ENCODE peak calls at places on chromosome 22, in eight cellular contexts. U is right atrium auricular region, D is vagina, K is SJSA1, O is neural progenitor cell, P is coronary artery, B is cardiac muscle cell, N is heart left ventricle. G is an unnamed sample.

GRCh38 chr22:30408388-30409101 is 11.7 kb downstream of the SEC14L2 start:
- DNase-seq in U (no peak), D (no peak), K (peak), O (no peak), P (no peak), B (no peak), N (no peak), G (no peak)

GRCh38 chr22:42436402-42436801 is 4.2 kb upstream of the NFAM1 start:
- DNase-seq in U (no peak), D (no peak), K (no peak), O (no peak), P (no peak), B (no peak), N (no peak), G (no peak)

GRCh38 chr22:28442951-28443876 is 236.4 kb downstream of the TTC28 start:
- DNase-seq in U (peak), D (no peak), K (peak), O (peak), P (no peak), B (peak), N (peak), G (no peak)

GRCh38 chr22:40237241-40237640 is 59.5 kb downstream of the TNRC6B start:
- DNase-seq in U (no peak), D (no peak), K (no peak), O (no peak), P (no peak), B (no peak), N (no peak), G (no peak)

GRCh38 chr22:26354707-26355106 is 74.4 kb upstream of the ASPHD2 start:
- DNase-seq in U (no peak), D (no peak), K (no peak), O (peak), P (no peak), B (no peak), N (no peak), G (no peak)

GRCh38 chr22:45321827-45322226 is 12.1 kb downstream of the FAM118A start:
- DNase-seq in U (no peak), D (no peak), K (no peak), O (no peak), P (no peak), B (no peak), N (no peak), G (no peak)

GRCh38 chr22:37306494-37306829 is 24.2 kb downstream of the CYTH4 start:
- DNase-seq in U (no peak), D (no peak), K (no peak), O (no peak), P (no peak), B (no peak), N (no peak), G (no peak)

GRCh38 chr22:27399161-27399560 is 402.4 kb downstream of the MN1 start:
- DNase-seq in U (no peak), D (no peak), K (no peak), O (no peak), P (no peak), B (no peak), N (no peak), G (no peak)

GRCh38 chr22:23086263-23086662 is 15.9 kb downstream of the GNAZ start:
- DNase-seq in U (no peak), D (no peak), K (no peak), O (no peak), P (no peak), B (no peak), N (no peak), G (no peak)

GRCh38 chr22:23089010-23089409 is 18.7 kb downstream of the GNAZ start:
- DNase-seq in U (no peak), D (no peak), K (no peak), O (no peak), P (no peak), B (no peak), N (no peak), G (no peak)

GRCh38 chr22:23089633-23090032 is 19.3 kb downstream of the GNAZ start:
- DNase-seq in U (no peak), D (no peak), K (no peak), O (no peak), P (no peak), B (no peak), N (no peak), G (no peak)

GRCh38 chr22:23086787-23087186 is 16.5 kb downstream of the GNAZ start:
- DNase-seq in U (no peak), D (no peak), K (no peak), O (no peak), P (no peak), B (no peak), N (no peak), G (no peak)

DNA sequence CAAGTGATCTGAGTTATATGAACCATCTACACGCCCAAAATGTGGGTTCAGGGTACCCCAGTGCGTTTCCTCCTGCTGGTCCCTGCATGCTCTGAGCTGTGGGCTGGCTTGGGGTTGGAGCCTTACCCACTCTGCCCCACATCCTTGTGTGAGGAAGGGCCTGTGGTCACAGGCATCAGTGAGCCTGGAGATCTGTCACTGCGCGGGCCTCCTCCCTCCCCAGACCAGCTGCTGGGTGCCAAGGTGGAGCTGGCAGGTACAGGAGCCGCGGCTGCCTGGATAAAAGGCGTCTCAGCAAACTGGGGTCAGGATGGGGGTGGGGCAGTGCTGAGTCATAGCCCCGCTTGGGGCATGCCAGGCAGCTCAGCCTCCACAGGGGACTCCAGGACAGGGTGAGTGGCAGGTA is 17.9 kb downstream of the GNAZ start:
- DNase-seq in U (no peak), D (no peak), K (no peak), O (no peak), P (no peak), B (no peak), N (no peak), G (no peak)
- H3K4me3 ChIP-seq in U (no peak), D (no peak), K (no peak), O (no peak), P (no peak), B (no peak), N (no peak), G (no peak)

DNA sequence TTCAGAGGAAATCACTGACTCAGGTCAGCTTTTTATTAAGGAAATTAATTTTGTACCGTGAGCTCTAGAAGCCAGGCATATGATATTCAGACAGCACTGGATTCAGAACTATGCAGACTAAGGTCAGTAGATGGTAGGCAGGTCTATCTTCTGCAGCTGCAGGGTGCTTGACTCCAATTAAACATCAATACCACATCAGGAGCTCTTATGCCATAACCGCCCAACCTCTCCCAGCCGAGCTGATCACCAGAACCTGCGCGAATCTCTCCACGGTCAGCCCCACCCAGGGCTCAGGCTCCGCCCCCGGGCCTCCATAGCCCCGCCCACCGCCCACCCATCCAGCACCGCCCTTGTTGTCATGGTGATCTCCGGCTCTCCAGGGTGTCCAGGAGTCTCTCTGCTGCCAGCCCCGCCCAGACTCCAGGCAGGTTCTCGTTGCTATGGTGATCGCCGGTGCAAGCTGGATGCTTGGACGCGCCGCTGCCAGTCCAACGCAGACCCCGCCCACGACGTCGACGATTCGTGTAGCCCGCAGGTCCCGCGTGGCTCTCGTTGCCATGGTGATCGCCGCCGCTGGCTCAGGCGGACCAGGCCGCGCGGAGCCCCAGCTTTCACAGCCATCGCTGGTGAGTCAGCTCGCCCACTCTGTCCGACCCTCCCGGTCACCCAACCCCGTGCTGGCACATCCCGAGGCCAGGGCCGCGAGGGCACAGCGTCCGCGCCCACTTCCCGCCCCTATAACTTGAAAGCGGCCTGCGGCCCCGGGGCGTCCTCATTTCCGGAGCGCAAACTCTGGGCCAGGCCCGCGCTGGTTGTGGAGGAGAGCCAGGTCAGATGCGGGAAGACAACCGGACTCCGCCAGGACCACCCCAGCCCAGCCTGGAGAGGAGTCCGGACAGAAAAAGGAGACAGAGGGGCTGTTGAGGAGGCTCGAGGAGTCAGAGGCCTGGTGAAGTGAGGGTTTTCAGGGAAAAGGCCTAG is at the start of gene RAB36:
- DNase-seq in U (peak), D (no peak), K (peak), O (peak), P (peak), B (peak), N (peak), G (peak)
- H3K27ac ChIP-seq in U (peak), D (peak), K (peak), O (no peak), P (peak), B (no peak), N (peak), G (peak)

GRCh38 chr22:19175602-19176174 is 2.8 kb downstream of the SLC25A1 start:
- DNase-seq in U (no peak), D (no peak), K (no peak), O (peak), P (no peak), B (no peak), N (no peak), G (no peak)
- H3K4me3 ChIP-seq in U (no peak), D (no peak), K (no peak), O (no peak), P (no peak), B (no peak), N (no peak), G (no peak)

DNA sequence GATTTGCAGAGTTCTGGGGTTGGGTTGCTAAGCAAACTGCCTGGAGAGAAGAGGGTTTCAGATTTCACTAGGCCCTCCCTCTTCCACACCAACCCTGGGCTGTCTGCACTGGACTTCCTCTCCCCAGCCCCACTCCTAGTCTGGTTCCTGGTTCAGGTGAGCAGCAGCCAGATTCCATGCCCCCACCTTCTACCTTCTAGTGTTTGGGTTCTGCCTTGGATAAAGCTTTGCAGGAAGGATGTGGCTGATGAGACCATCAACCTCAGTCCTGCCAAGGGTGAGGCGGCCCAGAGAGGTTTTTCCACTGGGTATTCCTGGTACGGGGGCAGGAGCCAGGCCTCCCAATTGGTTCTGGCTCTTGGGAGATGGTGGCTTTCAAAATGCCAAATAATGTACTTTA is 68.3 kb downstream of the BCR start:
- DNase-seq in U (no peak), D (no peak), K (no peak), O (peak), P (no peak), B (no peak), N (no peak), G (no peak)
- H3K27ac ChIP-seq in U (no peak), D (no peak), K (no peak), O (no peak), P (no peak), B (peak), N (no peak), G (no peak)

GRCh38 chr22:50192056-50192824 is 6.5 kb downstream of the TRABD start:
- DNase-seq in U (no peak), D (no peak), K (no peak), O (no peak), P (no peak), B (no peak), N (peak), G (no peak)
- H3K4me3 ChIP-seq in U (no peak), D (no peak), K (no peak), O (no peak), P (no peak), B (no peak), N (no peak), G (peak)

G was measured in effector memory CD4-positive, alpha-beta T cell.